ENCODE peak calls at places on chromosomes 1 and 21, in six cellular contexts. A, S, X, H, Z and K are unnamed samples.

GRCh38 chr1:240099329-240099728 is 7.6 kb downstream of the FMN2 start:
- DNase-seq in A (no peak), S (no peak), X (no peak), H (no peak), Z (no peak), K (no peak)

GRCh38 chr1:241992734-241993133 is 6.2 kb downstream of the MAP1LC3C start:
- DNase-seq in A (no peak), S (no peak), X (no peak), H (no peak), Z (no peak), K (no peak)

GRCh38 chr21:15725949-15726348 is 3.8 kb upstream of the USP25 start:
- DNase-seq in A (no peak), S (no peak), X (no peak), H (no peak), Z (no peak), K (no peak)

GRCh38 chr1:50705699-50706098 is 254.4 kb downstream of the FAF1 start:
- DNase-seq in A (no peak), S (no peak), X (no peak), H (no peak), Z (no peak), K (no peak)

GRCh38 chr21:43719748-43720538 is 1.0 kb downstream of the PDXK start:
- DNase-seq in A (no peak), S (no peak), X (no peak), H (no peak), Z (no peak), K (no peak)

GRCh38 chr1:116497660-116498059 is 73.2 kb downstream of the CD58 start:
- DNase-seq in A (no peak), S (no peak), X (no peak), H (no peak), Z (no peak), K (no peak)

GRCh38 chr1:17669866-17670451 is 85.2 kb upstream of the ACTL8 start:
- DNase-seq in A (no peak), S (no peak), X (no peak), H (peak; percentile 35), Z (peak; percentile 50), K (no peak)

GRCh38 chr1:179824265-179824664 is 53.3 kb downstream of the TOR1AIP2 start:
- DNase-seq in A (no peak), S (no peak), X (no peak), H (no peak), Z (no peak), K (no peak)

GRCh38 chr1:110916669-110917306 is 43.8 kb downstream of the CD53 start:
- DNase-seq in A (no peak), S (no peak), X (no peak), H (no peak), Z (no peak), K (no peak)

GRCh38 chr1:15830284-15830657 is 17.2 kb upstream of the SPEN start:
- DNase-seq in A (no peak), S (peak; percentile 44), X (no peak), H (no peak), Z (no peak), K (no peak)

GRCh38 chr1:43705982-43706597 is 1.2 kb upstream of the ST3GAL3 start:
- DNase-seq in A (no peak), S (peak; percentile 50), X (no peak), H (no peak), Z (no peak), K (no peak)

GRCh38 chr21:35376406-35377135 is 327.5 kb upstream of the RUNX1 start:
- DNase-seq in A (no peak), S (no peak), X (no peak), H (no peak), Z (no peak), K (no peak)

GRCh38 chr1:87766737-87767136 is 438.1 kb downstream of the LMO4 start:
- DNase-seq in A (no peak), S (no peak), X (no peak), H (no peak), Z (no peak), K (no peak)

GRCh38 chr21:29034678-29035077 is 10.2 kb downstream of the USP16 start:
- DNase-seq in A (no peak), S (no peak), X (no peak), H (no peak), Z (no peak), K (no peak)

GRCh38 chr1:40753142-40753882 is 30.3 kb upstream of the KCNQ4 start:
- DNase-seq in A (no peak), S (no peak), X (no peak), H (no peak), Z (no peak), K (no peak)

GRCh38 chr1:19485362-19486187 is at the start of gene CAPZB:
- DNase-seq in A (peak; percentile 96), S (peak; percentile 90), X (peak; percentile 92), H (peak; percentile 93), Z (peak; percentile 97), K (peak; percentile 93)
- H3K36me3 ChIP-seq in A (no peaks in the 10 kb centered on the region), S (no peaks in the 10 kb centered on the region), X (no peaks in the 10 kb centered on the region), H (no peaks in the 10 kb centered on the region), Z (peaks cover 13% of the 10 kb centered on the region), K (peaks cover 26% of the 10 kb centered on the region)

GRCh38 chr1:8873506-8874229 is 4.8 kb downstream of the ENO1 start:
- DNase-seq in A (no peak), S (peak; percentile 83), X (peak; percentile 87), H (peak; percentile 91), Z (peak; percentile 44), K (no peak)
- H3K4me3 ChIP-seq in A (peak overlapping the region; percentile 89), S (peak overlapping the region; percentile 18), X (no peak overlapping the region), H (no peak overlapping the region), Z (no peak overlapping the region), K (no peak overlapping the region)

DNA sequence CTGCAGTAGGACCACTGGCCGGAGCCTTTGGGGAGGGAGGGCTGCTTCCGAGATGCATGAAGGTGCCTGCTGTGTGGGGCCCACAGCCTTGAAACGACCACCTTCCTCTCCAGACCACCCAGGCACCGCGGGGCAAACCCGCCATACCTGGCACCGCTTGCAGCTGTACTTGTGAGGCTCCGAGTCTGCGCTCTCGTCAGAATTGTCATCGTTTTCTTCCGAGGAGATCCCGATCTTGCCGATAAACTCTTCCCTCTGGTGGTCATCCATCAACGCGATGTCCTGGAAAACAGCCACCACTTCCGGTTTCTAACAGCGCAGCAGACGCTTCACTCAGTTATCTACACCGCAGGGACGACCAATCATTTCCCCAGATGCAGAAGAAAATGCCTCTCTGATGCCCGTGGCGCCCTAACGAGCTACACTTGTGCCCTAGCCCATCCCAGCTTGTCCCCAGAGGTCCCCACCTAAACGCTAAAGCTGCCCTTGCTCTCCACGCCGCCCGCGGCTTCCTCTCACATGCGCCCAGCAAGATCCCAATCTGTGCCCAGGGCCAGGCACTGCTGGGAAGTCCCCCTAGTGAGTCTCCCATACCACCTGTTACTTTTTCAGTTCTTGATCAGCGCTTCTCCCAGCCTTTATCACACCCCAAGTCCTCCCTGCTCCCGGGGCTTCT is 55.0 kb upstream of the RIPK4 start:
- DNase-seq in A (no peak), S (no peak), X (no peak), H (no peak), Z (no peak), K (no peak)
- TF ChIP-seq CTCF in A (no peak), S (no peak), X (no peak), H (no peak), Z (no peak), K (no peak)

DNA sequence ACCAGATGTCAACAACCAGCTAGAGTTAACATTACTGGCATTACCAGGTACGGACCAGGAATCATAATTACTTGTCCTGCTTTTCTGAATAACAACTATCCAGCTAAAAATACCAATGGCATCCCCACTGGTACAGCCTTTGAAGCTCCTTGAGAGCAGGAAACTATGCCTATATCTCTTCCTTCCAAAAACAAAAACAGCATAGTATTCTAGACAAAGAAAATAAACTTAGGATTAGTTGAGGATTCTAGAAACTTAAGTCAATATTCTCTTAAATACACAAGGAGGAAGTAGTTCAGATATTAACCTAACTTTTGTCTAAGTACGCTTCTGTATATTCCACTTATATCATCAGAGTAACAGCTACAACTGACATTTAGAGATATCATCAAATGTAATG is 3.0 kb downstream of the FUBP1 start:
- DNase-seq in A (no peak), S (no peak), X (no peak), H (no peak), Z (no peak), K (no peak)
- H3K36me3 ChIP-seq in A (peaks cover 4% of the 10 kb centered on the region), S (no peaks in the 10 kb centered on the region), X (no peaks in the 10 kb centered on the region), H (no peaks in the 10 kb centered on the region), Z (peaks cover 42% of the 10 kb centered on the region), K (peaks cover 63% of the 10 kb centered on the region)

GRCh38 chr1:31705080-31705866 is 1.5 kb upstream of the COL16A1 start:
- DNase-seq in A (peak; percentile 51), S (peak; percentile 88), X (peak; percentile 32), H (no peak), Z (peak; percentile 56), K (no peak)
- H3K4me3 ChIP-seq in A (no peak overlapping the region), S (peak overlapping the region; percentile 77), X (peak overlapping the region; percentile 49), H (peak overlapping the region; percentile 50), Z (peak overlapping the region; percentile 58), K (no peak overlapping the region)

GRCh38 chr1:25700124-25700523 is 83.5 kb downstream of the MAN1C1 start:
- DNase-seq in A (peak; percentile 57), S (no peak), X (no peak), H (peak; percentile 87), Z (peak; percentile 65), K (no peak)

GRCh38 chr1:25699501-25700089 is 83.0 kb downstream of the MAN1C1 start:
- DNase-seq in A (peak; percentile 88), S (no peak), X (no peak), H (peak; percentile 93), Z (peak; percentile 61), K (peak; percentile 48)

GRCh38 chr1:25702101-25702775 is 85.6 kb downstream of the MAN1C1 start:
- DNase-seq in A (no peak), S (peak; percentile 86), X (no peak), H (no peak), Z (no peak), K (peak; percentile 28)

GRCh38 chr1:25701030-25701785 is 84.6 kb downstream of the MAN1C1 start:
- DNase-seq in A (no peak), S (no peak), X (no peak), H (no peak), Z (no peak), K (no peak)

DNA sequence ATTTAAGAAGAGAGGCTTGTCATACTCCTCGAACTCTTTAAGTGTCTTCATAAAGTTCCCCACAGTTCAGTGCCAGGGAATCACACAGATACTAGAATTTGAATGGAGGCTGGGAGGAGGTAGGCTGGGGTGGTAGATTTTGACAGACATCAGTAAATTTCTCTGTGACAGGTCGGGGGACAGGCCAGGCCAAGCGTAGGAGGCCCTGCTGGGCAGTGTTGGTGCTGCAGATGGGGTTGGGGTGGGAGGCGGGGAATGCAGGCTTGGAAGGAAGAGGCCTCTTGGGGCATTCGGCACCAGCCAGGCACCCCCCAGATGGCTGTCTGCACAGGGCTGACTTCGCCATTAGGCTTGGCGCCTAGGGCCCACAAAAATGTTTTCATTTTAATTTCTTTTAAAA is 84.0 kb downstream of the MAN1C1 start:
- DNase-seq in A (peak; percentile 41), S (peak; percentile 76), X (no peak), H (no peak), Z (peak; percentile 34), K (peak; percentile 64)
- TF ChIP-seq CTCF in A (peak; percentile 7), S (peak; percentile 18), X (no peak), H (no peak), Z (peak; percentile 15), K (peak; percentile 38)